ENCODE peak calls at places on chromosomes 11 and 22, in four cellular contexts. S is breast epithelium; I is CD8-positive, alpha-beta memory T cell; X is PC-9. A is an unnamed sample. For H3K27me3, the result is how much of the 10 kb centered on the place peaks cover.

GRCh38 chr11:127006311-127006710 is 5.7 kb upstream of the KIRREL3 start:
- DNase-seq in S (no peak), I (no peak), X (no peak), A (no peak)

GRCh38 chr11:124920870-124921609 is 2.0 kb downstream of the HEPN1 start:
- DNase-seq in S (peak), I (peak), X (no peak), A (peak)

GRCh38 chr11:77299528-77299993 is 1.9 kb downstream of the GDPD4 start:
- DNase-seq in S (no peak), I (no peak), X (peak), A (no peak)

GRCh38 chr11:134654161-134654915 is 242.3 kb upstream of the B3GAT1 start:
- DNase-seq in S (peak), I (no peak), X (no peak), A (peak)

GRCh38 chr11:100247701-100248100 is 439.4 kb upstream of the ARHGAP42 start:
- DNase-seq in S (no peak), I (no peak), X (no peak), A (no peak)

GRCh38 chr22:35330258-35330861 is 30.7 kb downstream of the TOM1 start:
- DNase-seq in S (no peak), I (peak), X (no peak), A (peak)

GRCh38 chr22:38144025-38144405 is 33.5 kb upstream of the BAIAP2L2 start:
- DNase-seq in S (no peak), I (no peak), X (peak), A (no peak)

GRCh38 chr11:64396079-64396591 is 37.2 kb downstream of the RPS6KA4 start:
- DNase-seq in S (no peak), I (no peak), X (no peak), A (no peak)

GRCh38 chr22:39718206-39718605 is 147.7 kb downstream of the CACNA1I start:
- DNase-seq in S (no peak), I (no peak), X (no peak), A (no peak)

GRCh38 chr11:44760917-44761545 is 34.3 kb downstream of the TSPAN18 start:
- DNase-seq in S (no peak), I (no peak), X (no peak), A (peak)

GRCh38 chr11:23399995-23400394 is 539.7 kb upstream of the CCDC179 start:
- DNase-seq in S (no peak), I (no peak), X (no peak), A (no peak)

GRCh38 chr11:26904114-26904513 is 89.8 kb upstream of the FIBIN start:
- DNase-seq in S (no peak), I (no peak), X (no peak), A (no peak)

GRCh38 chr22:42296381-42296853 is 26.0 kb upstream of the TCF20 start:
- DNase-seq in S (no peak), I (no peak), X (no peak), A (no peak)

GRCh38 chr22:36197601-36198146 is 3.9 kb downstream of the APOL4 start:
- DNase-seq in S (peak), I (no peak), X (no peak), A (no peak)

GRCh38 chr11:45653277-45653676 is 12.1 kb downstream of the CHST1 start:
- DNase-seq in S (no peak), I (no peak), X (no peak), A (peak)

DNA sequence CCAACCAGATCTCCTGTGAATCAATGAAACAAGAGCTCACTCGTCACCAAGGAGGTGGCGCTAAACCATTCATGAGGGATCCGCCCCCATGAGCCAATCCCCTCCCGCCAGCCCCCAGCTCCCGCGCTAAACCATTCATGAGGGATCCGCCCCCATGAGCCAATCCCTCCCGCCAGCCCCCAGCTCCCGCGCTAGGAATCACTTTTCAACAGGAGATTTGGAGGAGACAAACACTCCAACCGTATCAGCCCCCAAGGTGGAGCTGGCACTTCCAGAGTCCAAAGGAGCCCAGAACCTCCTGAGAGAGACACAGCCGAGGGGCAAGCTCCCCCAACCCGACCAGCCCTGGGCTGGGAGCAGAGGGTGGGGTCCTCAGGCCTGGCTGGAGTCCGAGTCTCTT is 40.9 kb upstream of the PRR5 start:
- DNase-seq in S (no peak), I (no peak), X (no peak), A (no peak)
- H3K27ac ChIP-seq in S (no peak), I (no peak), X (no peak), A (no peak)

DNA sequence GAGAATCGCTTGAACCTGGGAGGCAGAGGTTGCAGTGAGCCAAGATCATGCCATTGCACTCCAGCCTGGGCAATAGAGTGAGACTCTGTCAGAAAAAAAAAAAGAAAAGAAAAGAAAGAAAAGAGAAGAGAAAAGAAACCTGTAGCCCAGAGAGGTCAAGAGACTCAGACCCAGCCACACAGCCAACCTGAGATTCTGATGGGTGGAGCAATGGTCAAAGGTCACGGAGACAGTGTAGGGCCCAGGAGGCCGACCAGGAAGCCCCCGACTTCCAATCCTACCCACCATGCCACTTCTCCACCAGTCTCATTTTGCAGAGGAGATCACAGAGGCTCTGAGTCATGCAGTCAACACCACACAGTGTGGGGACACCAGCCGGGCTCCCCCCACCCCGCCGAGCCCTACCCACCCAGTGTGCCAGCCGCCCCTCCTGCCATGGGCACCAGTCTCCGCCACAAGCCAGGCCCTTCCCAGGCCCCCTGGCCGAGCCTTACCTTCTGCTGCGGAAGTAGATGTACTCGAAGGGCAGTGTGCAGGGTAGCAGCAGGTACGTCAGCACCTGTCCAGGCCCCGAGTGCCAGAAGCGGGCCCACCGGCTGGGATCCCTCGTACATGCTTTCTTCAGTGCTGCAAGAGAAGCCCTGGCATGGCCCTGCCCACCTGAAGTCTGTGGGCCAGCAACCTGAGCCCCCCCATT is 7.9 kb downstream of the PNPLA5 start:
- DNase-seq in S (no peak), I (no peak), X (no peak), A (no peak)
- H3K27me3 ChIP-seq in S (under half), I (under half), X (under half), A (under half)

GRCh38 chr11:47056261-47056915 is 119.8 kb downstream of the CSTPP1 start:
- DNase-seq in S (no peak), I (no peak), X (no peak), A (no peak)

GRCh38 chr11:47057374-47057773 is 119.3 kb downstream of the ARFGAP2 start:
- DNase-seq in S (no peak), I (no peak), X (no peak), A (no peak)

GRCh38 chr11:47062736-47063135 is 113.9 kb downstream of the ARFGAP2 start:
- DNase-seq in S (no peak), I (no peak), X (no peak), A (no peak)

GRCh38 chr11:47061429-47062178 is 115.1 kb downstream of the ARFGAP2 start:
- DNase-seq in S (no peak), I (no peak), X (no peak), A (no peak)

DNA sequence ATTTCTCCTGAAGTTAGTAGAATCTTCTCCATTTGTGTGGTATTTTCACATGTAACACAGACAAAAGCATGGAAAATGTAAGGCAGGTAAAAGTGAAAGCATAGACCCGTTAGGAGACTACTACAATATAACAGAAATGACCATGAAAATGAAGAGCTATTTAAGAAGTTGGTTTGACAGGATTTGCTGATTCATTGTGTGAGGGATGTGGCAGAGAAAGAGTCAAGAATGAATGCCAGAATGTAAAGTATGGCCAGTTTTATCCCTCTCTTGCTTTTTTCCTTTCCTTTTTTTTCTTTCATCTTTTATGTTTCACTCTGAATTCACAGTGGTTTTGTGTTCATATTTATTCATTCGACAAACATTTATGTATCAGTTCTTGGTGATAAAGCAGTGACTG is 115.9 kb downstream of the ARFGAP2 start:
- DNase-seq in S (no peak), I (no peak), X (no peak), A (no peak)
- H3K27ac ChIP-seq in S (no peak), I (no peak), X (no peak), A (no peak)

DNA sequence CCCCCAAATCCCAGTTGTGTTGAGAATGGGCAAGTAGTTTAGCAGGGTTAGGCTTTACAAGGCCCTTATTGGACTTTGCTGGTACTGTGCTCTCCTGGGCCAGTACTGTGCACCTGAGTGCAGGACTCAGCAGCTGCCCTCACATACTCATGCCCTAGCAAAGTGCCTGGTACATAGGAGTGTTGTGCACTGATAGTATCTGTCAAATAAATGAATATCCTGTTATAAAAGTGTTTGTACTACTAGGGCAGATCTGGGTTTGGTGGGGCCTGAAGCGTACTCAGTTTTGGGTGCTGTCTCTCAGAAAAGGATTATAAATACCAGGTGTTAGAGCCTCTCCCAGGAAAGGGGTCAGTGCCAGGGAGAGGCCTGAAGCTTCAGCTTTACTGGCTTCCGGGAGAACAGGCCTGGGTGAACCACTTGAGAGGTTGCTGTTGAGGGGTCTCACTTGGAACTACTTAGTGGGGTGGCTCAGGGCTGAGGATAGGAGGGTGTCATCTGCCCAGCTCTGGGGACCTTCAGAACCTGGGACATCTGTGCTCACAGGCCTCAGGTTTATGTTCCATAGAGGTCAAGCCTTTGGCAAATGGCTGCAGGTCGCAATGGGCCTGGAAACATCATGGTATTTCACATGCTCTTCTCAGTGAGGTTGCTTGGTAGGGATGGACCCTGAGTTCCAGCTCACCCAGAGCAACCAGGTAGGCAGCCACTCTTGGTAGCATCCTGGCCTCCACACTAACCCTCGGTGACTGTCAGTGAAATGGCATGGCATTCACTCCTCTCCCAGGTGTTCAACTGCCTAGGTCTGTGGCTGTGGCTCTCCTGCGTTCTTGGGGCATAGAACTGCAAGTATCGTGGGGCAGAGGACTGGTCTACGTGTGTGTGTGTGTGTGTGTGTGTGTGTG is 106.1 kb downstream of the ZBTB16 start:
- DNase-seq in S (no peak), I (no peak), X (no peak), A (no peak)
- H3K27me3 ChIP-seq in S (under half), I (under half), X (half or more), A (under half)

GRCh38 chr11:85052636-85053035 is 574.5 kb downstream of the DLG2 start:
- DNase-seq in S (no peak), I (no peak), X (no peak), A (no peak)

GRCh38 chr11:85048801-85049200 is 578.3 kb downstream of the DLG2 start:
- DNase-seq in S (no peak), I (no peak), X (no peak), A (no peak)
- H3K27ac ChIP-seq in S (no peak), I (no peak), X (no peak), A (no peak)

GRCh38 chr11:30725645-30726195 is 139.6 kb upstream of the MPPED2 start:
- DNase-seq in S (no peak), I (no peak), X (no peak), A (no peak)
- H3K27me3 ChIP-seq in S (under half), I (under half), X (under half), A (under half)

GRCh38 chr11:75384438-75385080 is 14.8 kb upstream of the RPS3 start:
- DNase-seq in S (peak), I (peak), X (peak), A (peak)

GRCh38 chr11:75376175-75376574 is 23.1 kb upstream of the RPS3 start:
- DNase-seq in S (no peak), I (no peak), X (no peak), A (no peak)

GRCh38 chr11:75383246-75383645 is 16.1 kb upstream of the RPS3 start:
- DNase-seq in S (no peak), I (peak), X (no peak), A (no peak)

GRCh38 chr11:75380716-75381420 is 18.4 kb upstream of the RPS3 start:
- DNase-seq in S (peak), I (no peak), X (peak), A (no peak)

GRCh38 chr11:75380245-75380644 is 19.1 kb upstream of the RPS3 start:
- DNase-seq in S (no peak), I (no peak), X (no peak), A (no peak)
- H3K27ac ChIP-seq in S (peak), I (no peak), X (peak), A (no peak)